ENCODE peak calls at places on chromosomes 3 and 15, in four cellular contexts. G is DMS53, M is tibial artery, S is amniotic epithelial cell. A is an unnamed sample.

GRCh38 chr3:71050521-71051258 is 532.8 kb downstream of the FOXP1 start:
- DNase-seq in G (no peak), M (no peak), S (peak), A (peak)

GRCh38 chr3:15063238-15063637 is 1.9 kb downstream of the MRPS25 start:
- DNase-seq in G (peak), M (no peak), S (no peak), A (no peak)

GRCh38 chr15:38073278-38073930 is 139.0 kb downstream of the TMCO5A start:
- DNase-seq in G (peak), M (no peak), S (peak), A (peak)

GRCh38 chr3:98692787-98693473 is 70.2 kb upstream of the ST3GAL6 start:
- DNase-seq in G (no peak), M (no peak), S (no peak), A (peak)

GRCh38 chr3:54087581-54088410 is 34.6 kb upstream of the CACNA2D3 start:
- DNase-seq in G (peak), M (no peak), S (no peak), A (peak)

GRCh38 chr3:133949438-133949837 is 53.8 kb upstream of the RAB6B start:
- DNase-seq in G (no peak), M (no peak), S (peak), A (peak)

GRCh38 chr3:61574854-61575253 is 13.5 kb downstream of the PTPRG start:
- DNase-seq in G (no peak), M (peak), S (peak), A (peak)

GRCh38 chr3:192434186-192434585 is 293.2 kb downstream of the FGF12 start:
- DNase-seq in G (no peak), M (no peak), S (no peak), A (no peak)

GRCh38 chr15:70521576-70522322 is 241.6 kb downstream of the UACA start:
- DNase-seq in G (no peak), M (no peak), S (no peak), A (no peak)

GRCh38 chr3:38611866-38612265 is 37.6 kb downstream of the SCN5A start:
- DNase-seq in G (no peak), M (peak), S (no peak), A (no peak)

GRCh38 chr3:13217736-13218540 is 144.7 kb upstream of the IQSEC1 start:
- DNase-seq in G (peak), M (no peak), S (no peak), A (no peak)

GRCh38 chr3:112550859-112551258 is 10.9 kb downstream of the ATG3 start:
- DNase-seq in G (no peak), M (no peak), S (no peak), A (no peak)

GRCh38 chr3:15611018-15611417 is 9.5 kb downstream of the BTD start:
- DNase-seq in G (no peak), M (no peak), S (no peak), A (no peak)